ENCODE peak calls at places on chromosomes 11 and 22, in four cellular contexts. C, Z, N and A are unnamed samples.

GRCh38 chr11:99199336-99199735 is 178.6 kb downstream of the CNTN5 start:
- DNase-seq in C (no peak), Z (no peak), N (no peak), A (no peak)

GRCh38 chr11:119783466-119784400 is 54.7 kb upstream of the NECTIN1 start:
- DNase-seq in C (no peak), Z (no peak), N (peak; percentile 31), A (no peak)

GRCh38 chr11:64568041-64568571 is 22.9 kb upstream of the SLC22A12 start:
- DNase-seq in C (no peak), Z (no peak), N (no peak), A (no peak)

GRCh38 chr11:92955900-92956299 is 13.6 kb upstream of the MTNR1B start:
- DNase-seq in C (no peak), Z (no peak), N (peak; percentile 26), A (peak; percentile 68)

GRCh38 chr11:67268036-67268683 is 1.9 kb downstream of the GRK2 start:
- DNase-seq in C (no peak), Z (no peak), N (peak; percentile 94), A (no peak)

GRCh38 chr11:132101861-132102260 is 731.4 kb downstream of the NTM start:
- DNase-seq in C (no peak), Z (no peak), N (no peak), A (no peak)

GRCh38 chr11:63869686-63870085 is 30.8 kb downstream of the MARK2 start:
- DNase-seq in C (no peak), Z (no peak), N (peak; percentile 65), A (no peak)

GRCh38 chr11:132538642-132539041 is 993.7 kb downstream of the OPCML start:
- DNase-seq in C (no peak), Z (no peak), N (no peak), A (no peak)

GRCh38 chr11:3158821-3159220 is 6.3 kb downstream of the OSBPL5 start:
- DNase-seq in C (no peak), Z (no peak), N (no peak), A (no peak)

GRCh38 chr22:30301995-30302809 is 12.9 kb upstream of the CASTOR1 start:
- DNase-seq in C (no peak), Z (no peak), N (peak; percentile 24), A (peak; percentile 85)

DNA sequence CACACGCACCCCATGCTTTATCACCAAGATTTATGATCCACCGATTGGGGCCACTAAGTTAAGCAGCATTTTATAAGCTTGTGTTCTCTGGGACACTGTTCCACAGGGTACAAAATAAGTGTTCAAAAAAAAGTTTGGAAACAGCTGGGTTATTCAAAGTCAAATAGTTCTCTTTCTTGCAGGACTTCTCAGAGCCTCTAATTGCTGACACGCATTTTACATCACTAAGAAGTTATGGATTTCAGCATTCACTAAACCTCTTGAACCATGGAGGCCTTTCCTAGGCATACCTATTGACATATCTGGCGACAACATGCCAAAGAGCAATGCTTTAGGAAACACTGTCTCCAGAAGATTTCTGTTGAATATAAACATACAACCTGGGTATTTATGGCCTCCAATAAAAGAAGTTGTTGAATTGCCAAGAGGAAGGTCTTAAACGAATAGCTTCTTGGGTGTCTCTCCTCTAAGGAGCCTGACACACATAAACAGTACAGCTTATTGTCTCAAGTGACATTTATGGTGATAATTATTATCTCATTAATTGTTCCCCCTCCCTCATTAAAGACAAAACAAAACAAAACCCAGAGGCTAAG is 147.1 kb upstream of the ARHGAP20 start:
- DNase-seq in C (no peak), Z (no peak), N (no peak), A (no peak)
- TF ChIP-seq CTCF in C (no peak), Z (no peak), N (no peak), A (no peak)

DNA sequence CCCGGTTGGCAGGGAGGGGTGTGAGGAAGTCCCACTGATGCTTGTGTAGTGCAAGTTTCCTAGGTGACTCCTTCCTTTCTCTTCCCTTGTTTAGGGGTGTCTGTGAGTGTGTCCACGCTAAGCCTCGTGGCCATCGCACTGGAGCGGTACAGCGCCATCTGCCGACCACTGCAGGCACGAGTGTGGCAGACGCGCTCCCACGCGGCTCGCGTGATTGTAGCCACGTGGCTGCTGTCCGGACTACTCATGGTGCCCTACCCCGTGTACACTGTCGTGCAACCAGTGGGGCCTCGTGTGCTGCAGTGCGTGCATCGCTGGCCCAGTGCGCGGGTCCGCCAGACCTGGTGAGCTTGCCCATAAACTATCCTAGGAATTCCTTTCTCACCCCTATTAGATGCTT is 10.4 kb downstream of the CCKBR start:
- DNase-seq in C (no peak), Z (no peak), N (no peak), A (no peak)
- TF ChIP-seq CTCF in C (no peak), Z (no peak), N (no peak), A (no peak)

GRCh38 chr11:24386551-24387404 is 110.1 kb upstream of the LUZP2 start:
- DNase-seq in C (no peak), Z (no peak), N (peak; percentile 0), A (peak; percentile 32)
- TF ChIP-seq CTCF in C (peak; percentile 68), Z (no peak), N (no peak), A (peak; percentile 40)

GRCh38 chr11:32297629-32298028 is 137.7 kb downstream of the WT1 start:
- DNase-seq in C (no peak), Z (no peak), N (peak; percentile 40), A (peak; percentile 50)
- TF ChIP-seq CTCF in C (peak; percentile 57), Z (no peak), N (peak; percentile 8), A (peak; percentile 39)

GRCh38 chr11:69312418-69313399 is 18.8 kb downstream of the MYEOV start:
- DNase-seq in C (no peak), Z (no peak), N (no peak), A (no peak)
- TF ChIP-seq CTCF in C (no peak), Z (no peak), N (no peak), A (no peak)

GRCh38 chr22:37266581-37267127 is 15.7 kb upstream of the CYTH4 start:
- DNase-seq in C (no peak), Z (no peak), N (no peak), A (no peak)
- TF ChIP-seq CTCF in C (no peak), Z (no peak), N (no peak), A (no peak)

GRCh38 chr11:18171377-18172000 is 1.1 kb upstream of the MRGPRX4 start:
- DNase-seq in C (peak; percentile 14), Z (no peak), N (peak; percentile 26), A (peak; percentile 66)
- TF ChIP-seq CTCF in C (peak; percentile 68), Z (no peak), N (peak; percentile 50), A (peak; percentile 46)